ENCODE peak calls at places on chromosomes 1 and 21, in ten cellular contexts. One of them, this sample, is unnamed.

GRCh38 chr1:19251305-19252196 is at the start of the genes EMC1 and MRTO4:
- DNase-seq in PC-3: peak; percentile 80
- DNase-seq in astrocyte: peak; percentile 56
- DNase-seq in GM23248: peak; percentile 94
- DNase-seq in GM23338: peak; percentile 91
- DNase-seq in hepatocyte: peak; percentile 91
- DNase-seq in fibroblast of lung: peak; percentile 74
- DNase-seq in neural progenitor cell: peak; percentile 93
- DNase-seq in MM.1S: peak; percentile 83
- DNase-seq in H1: peak; percentile 97
- DNase-seq in this sample: peak; percentile 95

GRCh38 chr21:15732290-15732995 is 2.7 kb downstream of the USP25 start:
- DNase-seq in GM23248: peak; percentile 24
- DNase-seq in hepatocyte: peak; percentile 46
- DNase-seq in MM.1S: peak; percentile 90
- DNase-seq in PC-3: peak; percentile 66
- DNase-seq in astrocyte: no peak
- DNase-seq in H1: no peak
- DNase-seq in GM23338: no peak
- DNase-seq in neural progenitor cell: no peak
- DNase-seq in fibroblast of lung: peak; percentile 51
- DNase-seq in this sample: peak; percentile 90

GRCh38 chr1:159935305-159935704 is 10.0 kb upstream of the TAGLN2 start:
- DNase-seq in hepatocyte: no peak
- DNase-seq in fibroblast of lung: no peak
- DNase-seq in PC-3: no peak
- DNase-seq in MM.1S: no peak
- DNase-seq in GM23248: no peak
- DNase-seq in GM23338: no peak
- DNase-seq in astrocyte: no peak
- DNase-seq in H1: no peak
- DNase-seq in neural progenitor cell: no peak
- DNase-seq in this sample: no peak

GRCh38 chr1:7511381-7511780 is 259.7 kb upstream of the VAMP3 start:
- DNase-seq in GM23338: no peak
- DNase-seq in fibroblast of lung: no peak
- DNase-seq in PC-3: no peak
- DNase-seq in MM.1S: no peak
- DNase-seq in GM23248: no peak
- DNase-seq in hepatocyte: no peak
- DNase-seq in H1: no peak
- DNase-seq in astrocyte: no peak
- DNase-seq in neural progenitor cell: no peak
- DNase-seq in this sample: no peak

GRCh38 chr1:114510235-114511047 is 562 bp downstream of the TRIM33 start:
- DNase-seq in astrocyte: peak; percentile 23
- DNase-seq in H1: peak; percentile 70
- DNase-seq in hepatocyte: peak; percentile 66
- DNase-seq in fibroblast of lung: peak; percentile 47
- DNase-seq in GM23338: peak; percentile 59
- DNase-seq in MM.1S: peak; percentile 36
- DNase-seq in GM23248: peak; percentile 69
- DNase-seq in PC-3: no peak
- DNase-seq in neural progenitor cell: no peak
- DNase-seq in this sample: peak; percentile 72

GRCh38 chr1:8663915-8664331 is 153.5 kb downstream of the RERE start:
- DNase-seq in neural progenitor cell: no peak
- DNase-seq in H1: no peak
- DNase-seq in astrocyte: no peak
- DNase-seq in PC-3: no peak
- DNase-seq in hepatocyte: no peak
- DNase-seq in fibroblast of lung: no peak
- DNase-seq in MM.1S: no peak
- DNase-seq in GM23248: peak; percentile 70
- DNase-seq in GM23338: no peak
- DNase-seq in this sample: no peak

GRCh38 chr1:37746806-37747205 is 18.1 kb downstream of the EPHA10 start:
- DNase-seq in hepatocyte: no peak
- DNase-seq in PC-3: no peak
- DNase-seq in neural progenitor cell: no peak
- DNase-seq in H1: no peak
- DNase-seq in fibroblast of lung: no peak
- DNase-seq in MM.1S: no peak
- DNase-seq in GM23338: no peak
- DNase-seq in GM23248: no peak
- DNase-seq in astrocyte: no peak
- DNase-seq in this sample: no peak

GRCh38 chr21:40053007-40053406 is 185.8 kb downstream of the PCP4 start:
- DNase-seq in neural progenitor cell: no peak
- DNase-seq in H1: no peak
- DNase-seq in GM23338: no peak
- DNase-seq in MM.1S: no peak
- DNase-seq in fibroblast of lung: peak; percentile 28
- DNase-seq in hepatocyte: peak; percentile 17
- DNase-seq in PC-3: no peak
- DNase-seq in GM23248: no peak
- DNase-seq in astrocyte: peak; percentile 10
- DNase-seq in this sample: no peak

GRCh38 chr1:93437976-93438605 is 9.8 kb upstream of the FNBP1L start:
- DNase-seq in GM23338: peak; percentile 64
- DNase-seq in GM23248: peak; percentile 62
- DNase-seq in neural progenitor cell: peak; percentile 50
- DNase-seq in astrocyte: peak; percentile 30
- DNase-seq in fibroblast of lung: peak; percentile 47
- DNase-seq in PC-3: peak; percentile 84
- DNase-seq in H1: no peak
- DNase-seq in hepatocyte: peak; percentile 49
- DNase-seq in MM.1S: peak; percentile 31
- DNase-seq in this sample: peak; percentile 81

GRCh38 chr1:20031836-20032235 is 38.2 kb upstream of the PLA2G5 start:
- DNase-seq in neural progenitor cell: no peak
- DNase-seq in MM.1S: no peak
- DNase-seq in PC-3: no peak
- DNase-seq in H1: no peak
- DNase-seq in fibroblast of lung: no peak
- DNase-seq in GM23338: no peak
- DNase-seq in astrocyte: no peak
- DNase-seq in hepatocyte: no peak
- DNase-seq in GM23248: no peak
- DNase-seq in this sample: no peak

GRCh38 chr1:72937905-72938304 is 655.6 kb upstream of the NEGR1 start:
- DNase-seq in fibroblast of lung: no peak
- DNase-seq in neural progenitor cell: no peak
- DNase-seq in hepatocyte: no peak
- DNase-seq in PC-3: no peak
- DNase-seq in GM23248: no peak
- DNase-seq in MM.1S: no peak
- DNase-seq in GM23338: no peak
- DNase-seq in H1: no peak
- DNase-seq in astrocyte: no peak
- DNase-seq in this sample: no peak

GRCh38 chr1:236575523-236575922 is 28.8 kb downstream of the HEATR1 start:
- DNase-seq in neural progenitor cell: no peak
- DNase-seq in MM.1S: no peak
- DNase-seq in hepatocyte: no peak
- DNase-seq in H1: no peak
- DNase-seq in GM23248: peak; percentile 77
- DNase-seq in fibroblast of lung: peak; percentile 37
- DNase-seq in astrocyte: peak; percentile 24
- DNase-seq in GM23338: no peak
- DNase-seq in PC-3: no peak
- DNase-seq in this sample: no peak

GRCh38 chr1:201737350-201738060 is 91.5 kb upstream of the IPO9 start:
- DNase-seq in fibroblast of lung: peak; percentile 92
- DNase-seq in hepatocyte: peak; percentile 41
- DNase-seq in GM23338: peak; percentile 80
- DNase-seq in MM.1S: no peak
- DNase-seq in astrocyte: peak; percentile 90
- DNase-seq in neural progenitor cell: peak; percentile 90
- DNase-seq in H1: no peak
- DNase-seq in GM23248: peak; percentile 90
- DNase-seq in PC-3: no peak
- DNase-seq in this sample: no peak

DNA sequence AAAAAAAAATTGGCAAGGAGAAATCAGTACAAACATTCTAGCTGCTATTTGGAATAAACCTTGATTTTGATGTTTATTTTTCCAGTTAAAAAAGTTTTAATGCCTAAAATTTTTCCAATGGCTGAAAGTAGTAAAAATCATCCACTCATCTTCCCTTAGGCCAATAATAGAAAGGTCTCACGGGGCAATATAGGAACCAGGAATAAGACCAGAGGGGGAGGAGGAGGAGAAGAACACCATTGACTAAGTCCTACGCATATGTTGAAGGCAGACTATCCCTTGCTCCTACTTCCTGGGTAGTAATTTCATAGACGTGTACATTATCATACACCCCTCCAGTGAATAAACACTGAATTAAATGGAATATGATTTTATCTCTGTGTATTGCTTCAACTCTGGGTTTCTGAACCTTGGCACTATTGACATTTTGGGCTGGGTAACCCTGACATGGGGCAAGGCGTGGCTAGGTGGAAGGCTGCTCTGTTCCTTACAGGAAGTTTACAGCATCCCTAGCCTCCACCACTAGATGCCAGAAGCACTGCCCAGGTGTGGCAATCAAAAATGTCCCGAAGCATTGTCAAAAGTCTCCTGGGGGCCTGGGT is 17.4 kb upstream of the FHAD1 start:
- DNase-seq in GM23248: no peak
- DNase-seq in GM23338: no peak
- DNase-seq in H1: no peak
- DNase-seq in hepatocyte: no peak
- DNase-seq in neural progenitor cell: no peak
- DNase-seq in astrocyte: no peak
- DNase-seq in PC-3: peak; percentile 50
- DNase-seq in fibroblast of lung: no peak
- DNase-seq in MM.1S: no peak
- DNase-seq in this sample: no peak
- H3K4me1 ChIP-seq in GM23248: no peaks in the 10 kb centered on the region
- H3K4me1 ChIP-seq in GM23338: peaks cover 7% of the 10 kb centered on the region
- H3K4me1 ChIP-seq in H1: peaks cover 4% of the 10 kb centered on the region
- H3K4me1 ChIP-seq in hepatocyte: no peaks in the 10 kb centered on the region
- H3K4me1 ChIP-seq in neural progenitor cell: peaks cover 6% of the 10 kb centered on the region
- H3K4me1 ChIP-seq in astrocyte: no peaks in the 10 kb centered on the region
- H3K4me1 ChIP-seq in PC-3: peaks cover 10% of the 10 kb centered on the region
- H3K4me1 ChIP-seq in fibroblast of lung: no peaks in the 10 kb centered on the region
- H3K4me1 ChIP-seq in MM.1S: peaks cover 12% of the 10 kb centered on the region
- H3K4me1 ChIP-seq in this sample: no peaks in the 10 kb centered on the region

GRCh38 chr1:40353081-40353480 is 20.4 kb upstream of the SMAP2 start:
- DNase-seq in PC-3: no peak
- DNase-seq in GM23248: no peak
- DNase-seq in astrocyte: no peak
- DNase-seq in MM.1S: no peak
- DNase-seq in GM23338: no peak
- DNase-seq in H1: no peak
- DNase-seq in hepatocyte: no peak
- DNase-seq in fibroblast of lung: no peak
- DNase-seq in neural progenitor cell: no peak
- DNase-seq in this sample: no peak

GRCh38 chr1:40350391-40350790 is 23.1 kb upstream of the SMAP2 start:
- DNase-seq in MM.1S: no peak
- DNase-seq in GM23338: no peak
- DNase-seq in PC-3: no peak
- DNase-seq in H1: no peak
- DNase-seq in GM23248: no peak
- DNase-seq in astrocyte: no peak
- DNase-seq in fibroblast of lung: no peak
- DNase-seq in neural progenitor cell: no peak
- DNase-seq in hepatocyte: no peak
- DNase-seq in this sample: peak; percentile 83

GRCh38 chr1:40352126-40352525 is 21.4 kb upstream of the SMAP2 start:
- DNase-seq in GM23338: no peak
- DNase-seq in astrocyte: no peak
- DNase-seq in H1: no peak
- DNase-seq in MM.1S: no peak
- DNase-seq in neural progenitor cell: no peak
- DNase-seq in fibroblast of lung: no peak
- DNase-seq in GM23248: no peak
- DNase-seq in hepatocyte: no peak
- DNase-seq in PC-3: no peak
- DNase-seq in this sample: peak; percentile 75

DNA sequence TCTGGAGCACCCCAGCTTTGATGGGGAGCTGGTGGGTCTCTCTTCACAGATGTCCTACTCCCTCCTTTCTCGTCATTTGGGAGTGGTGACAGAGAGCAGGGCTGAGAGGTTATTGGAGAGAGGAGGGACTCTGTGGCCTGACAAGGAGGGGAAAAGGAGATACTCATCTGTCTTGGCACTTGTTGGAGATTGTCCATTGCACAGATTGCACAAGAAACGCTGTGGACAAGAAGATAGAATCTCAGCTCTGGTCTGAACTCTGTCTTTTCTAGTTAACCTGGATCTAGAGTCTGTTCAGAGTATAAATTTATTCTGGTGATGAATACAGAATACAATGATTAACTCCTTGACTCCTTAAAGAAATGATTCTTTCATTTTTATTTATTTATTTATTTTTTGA is 22.4 kb upstream of the SMAP2 start:
- DNase-seq in GM23248: no peak
- DNase-seq in GM23338: no peak
- DNase-seq in fibroblast of lung: no peak
- DNase-seq in hepatocyte: no peak
- DNase-seq in H1: no peak
- DNase-seq in astrocyte: no peak
- DNase-seq in MM.1S: no peak
- DNase-seq in PC-3: no peak
- DNase-seq in neural progenitor cell: no peak
- DNase-seq in this sample: no peak
- H2AFZ ChIP-seq in GM23248: no peak overlapping the region
- H2AFZ ChIP-seq in GM23338: peak overlapping the region; percentile 43
- H2AFZ ChIP-seq in fibroblast of lung: no peak overlapping the region
- H2AFZ ChIP-seq in hepatocyte: no peak overlapping the region
- H2AFZ ChIP-seq in H1: no peak overlapping the region
- H2AFZ ChIP-seq in astrocyte: no peak overlapping the region
- H2AFZ ChIP-seq in MM.1S: no peak overlapping the region
- H2AFZ ChIP-seq in PC-3: no peak overlapping the region
- H2AFZ ChIP-seq in neural progenitor cell: no peak overlapping the region
- H2AFZ ChIP-seq in this sample: no peak overlapping the region

DNA sequence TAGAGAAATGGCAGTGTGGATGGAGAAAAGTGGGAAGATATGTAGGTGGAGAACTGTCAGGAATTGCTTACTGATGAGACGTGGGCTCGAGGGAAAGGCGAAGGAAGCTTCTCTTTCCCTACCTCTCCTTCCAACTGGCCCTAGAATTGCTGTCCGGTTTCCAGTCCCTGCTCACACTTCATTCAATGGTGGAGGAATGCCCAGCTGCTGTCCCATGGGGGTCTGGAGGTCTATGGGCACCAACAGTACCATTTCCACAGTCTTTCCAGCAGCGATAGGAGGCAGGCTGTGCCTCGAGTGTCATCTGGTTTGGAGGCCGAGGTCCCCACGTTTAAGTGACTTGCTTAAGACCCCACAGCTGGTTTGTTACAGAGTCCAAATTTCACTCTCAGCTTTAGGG is 31.5 kb upstream of the CD1D start:
- DNase-seq in astrocyte: no peak
- DNase-seq in fibroblast of lung: no peak
- DNase-seq in hepatocyte: no peak
- DNase-seq in PC-3: no peak
- DNase-seq in neural progenitor cell: no peak
- DNase-seq in GM23248: no peak
- DNase-seq in H1: no peak
- DNase-seq in GM23338: no peak
- DNase-seq in MM.1S: no peak
- DNase-seq in this sample: no peak
- H3K4me1 ChIP-seq in astrocyte: peaks cover 10% of the 10 kb centered on the region
- H3K4me1 ChIP-seq in fibroblast of lung: no peaks in the 10 kb centered on the region
- H3K4me1 ChIP-seq in hepatocyte: no peaks in the 10 kb centered on the region
- H3K4me1 ChIP-seq in PC-3: no peaks in the 10 kb centered on the region
- H3K4me1 ChIP-seq in neural progenitor cell: no peaks in the 10 kb centered on the region
- H3K4me1 ChIP-seq in GM23248: peaks cover 23% of the 10 kb centered on the region
- H3K4me1 ChIP-seq in H1: no peaks in the 10 kb centered on the region
- H3K4me1 ChIP-seq in GM23338: peaks cover 8% of the 10 kb centered on the region
- H3K4me1 ChIP-seq in MM.1S: no peaks in the 10 kb centered on the region
- H3K4me1 ChIP-seq in this sample: peaks cover 16% of the 10 kb centered on the region

GRCh38 chr21:35511298-35512162 is 462.4 kb upstream of the RUNX1 start:
- DNase-seq in MM.1S: no peak
- DNase-seq in hepatocyte: no peak
- DNase-seq in astrocyte: peak; percentile 58
- DNase-seq in neural progenitor cell: no peak
- DNase-seq in fibroblast of lung: peak; percentile 64
- DNase-seq in GM23248: peak; percentile 71
- DNase-seq in H1: no peak
- DNase-seq in PC-3: peak; percentile 89
- DNase-seq in GM23338: no peak
- DNase-seq in this sample: no peak
- H2AFZ ChIP-seq in MM.1S: no peak overlapping the region
- H2AFZ ChIP-seq in hepatocyte: no peak overlapping the region
- H2AFZ ChIP-seq in astrocyte: peak overlapping the region; percentile 6
- H2AFZ ChIP-seq in neural progenitor cell: no peak overlapping the region
- H2AFZ ChIP-seq in fibroblast of lung: no peak overlapping the region
- H2AFZ ChIP-seq in GM23248: peak overlapping the region; percentile 19
- H2AFZ ChIP-seq in H1: no peak overlapping the region
- H2AFZ ChIP-seq in PC-3: peak overlapping the region; percentile 45
- H2AFZ ChIP-seq in GM23338: no peak overlapping the region
- H2AFZ ChIP-seq in this sample: no peak overlapping the region